ENCODE peak calls at places on chromosomes 12 and 14, in eight cellular contexts. One of them, this sample, is unnamed.

GRCh38 chr12:118743896-118744700 is 237.2 kb upstream of the SRRM4 start:
- DNase-seq in lower leg skin: no peak
- DNase-seq in uterus: no peak
- DNase-seq in HL-60: no peak
- DNase-seq in mammary epithelial cell: no peak
- DNase-seq in foreskin fibroblast: no peak
- DNase-seq in GM23338: no peak
- DNase-seq in neural progenitor cell: no peak
- DNase-seq in this sample: no peak

GRCh38 chr12:60539592-60539991 is 943.8 kb downstream of the SLC16A7 start:
- DNase-seq in lower leg skin: no peak
- DNase-seq in uterus: no peak
- DNase-seq in HL-60: no peak
- DNase-seq in mammary epithelial cell: no peak
- DNase-seq in foreskin fibroblast: no peak
- DNase-seq in GM23338: no peak
- DNase-seq in neural progenitor cell: no peak
- DNase-seq in this sample: no peak

GRCh38 chr14:61560323-61560722 is 135.0 kb upstream of the HIF1A start:
- DNase-seq in lower leg skin: no peak
- DNase-seq in uterus: no peak
- DNase-seq in HL-60: no peak
- DNase-seq in mammary epithelial cell: no peak
- DNase-seq in foreskin fibroblast: no peak
- DNase-seq in GM23338: no peak
- DNase-seq in neural progenitor cell: no peak
- DNase-seq in this sample: no peak

GRCh38 chr12:103880299-103881142 is 39.5 kb upstream of the NT5DC3 start:
- DNase-seq in lower leg skin: no peak
- DNase-seq in uterus: no peak
- DNase-seq in HL-60: no peak
- DNase-seq in mammary epithelial cell: peak; percentile 74
- DNase-seq in foreskin fibroblast: no peak
- DNase-seq in GM23338: no peak
- DNase-seq in neural progenitor cell: no peak
- DNase-seq in this sample: no peak

GRCh38 chr14:77864085-77864484 is 64.2 kb downstream of the ADCK1 start:
- DNase-seq in lower leg skin: no peak
- DNase-seq in uterus: no peak
- DNase-seq in HL-60: no peak
- DNase-seq in mammary epithelial cell: no peak
- DNase-seq in foreskin fibroblast: no peak
- DNase-seq in GM23338: no peak
- DNase-seq in neural progenitor cell: no peak
- DNase-seq in this sample: no peak

GRCh38 chr12:16726879-16727278 is 120.9 kb upstream of the LMO3 start:
- DNase-seq in lower leg skin: no peak
- DNase-seq in uterus: no peak
- DNase-seq in HL-60: no peak
- DNase-seq in mammary epithelial cell: peak; percentile 29
- DNase-seq in foreskin fibroblast: no peak
- DNase-seq in GM23338: no peak
- DNase-seq in neural progenitor cell: no peak
- DNase-seq in this sample: no peak

GRCh38 chr14:23551266-23552028 is at the start of gene ZFHX2:
- DNase-seq in lower leg skin: no peak
- DNase-seq in uterus: no peak
- DNase-seq in HL-60: no peak
- DNase-seq in mammary epithelial cell: peak; percentile 54
- DNase-seq in foreskin fibroblast: peak; percentile 57
- DNase-seq in GM23338: peak; percentile 95
- DNase-seq in neural progenitor cell: peak; percentile 96
- DNase-seq in this sample: no peak

GRCh38 chr12:82687020-82687951 is 580 bp downstream of the TMTC2 start:
- DNase-seq in lower leg skin: peak; percentile 38
- DNase-seq in uterus: peak; percentile 33
- DNase-seq in HL-60: no peak
- DNase-seq in mammary epithelial cell: peak; percentile 71
- DNase-seq in foreskin fibroblast: peak; percentile 8
- DNase-seq in GM23338: peak; percentile 81
- DNase-seq in neural progenitor cell: peak; percentile 72
- DNase-seq in this sample: no peak

GRCh38 chr12:3088251-3088650 is 11.1 kb downstream of the TSPAN9 start:
- DNase-seq in lower leg skin: no peak
- DNase-seq in uterus: no peak
- DNase-seq in HL-60: no peak
- DNase-seq in mammary epithelial cell: no peak
- DNase-seq in foreskin fibroblast: no peak
- DNase-seq in GM23338: no peak
- DNase-seq in neural progenitor cell: no peak
- DNase-seq in this sample: no peak

GRCh38 chr14:74945852-74946658 is 9.3 kb downstream of the PGF start:
- DNase-seq in lower leg skin: peak; percentile 67
- DNase-seq in uterus: peak; percentile 75
- DNase-seq in HL-60: no peak
- DNase-seq in mammary epithelial cell: peak; percentile 41
- DNase-seq in foreskin fibroblast: peak; percentile 47
- DNase-seq in GM23338: peak; percentile 90
- DNase-seq in neural progenitor cell: peak; percentile 86
- DNase-seq in this sample: no peak

GRCh38 chr12:95548056-95548538 is 3.2 kb downstream of the USP44 start:
- DNase-seq in lower leg skin: no peak
- DNase-seq in uterus: peak; percentile 19
- DNase-seq in HL-60: no peak
- DNase-seq in mammary epithelial cell: no peak
- DNase-seq in foreskin fibroblast: peak; percentile 17
- DNase-seq in GM23338: peak; percentile 68
- DNase-seq in neural progenitor cell: peak; percentile 84
- DNase-seq in this sample: no peak

GRCh38 chr12:6233121-6233971 is 33.1 kb downstream of the CD9 start:
- DNase-seq in lower leg skin: no peak
- DNase-seq in uterus: no peak
- DNase-seq in HL-60: no peak
- DNase-seq in mammary epithelial cell: no peak
- DNase-seq in foreskin fibroblast: peak; percentile 25
- DNase-seq in GM23338: no peak
- DNase-seq in neural progenitor cell: no peak
- DNase-seq in this sample: no peak

GRCh38 chr14:25389948-25390347 is 340.0 kb upstream of the STXBP6 start:
- DNase-seq in lower leg skin: no peak
- DNase-seq in uterus: no peak
- DNase-seq in HL-60: no peak
- DNase-seq in mammary epithelial cell: no peak
- DNase-seq in foreskin fibroblast: no peak
- DNase-seq in GM23338: no peak
- DNase-seq in neural progenitor cell: no peak
- DNase-seq in this sample: no peak

GRCh38 chr12:2633825-2634200 is 161.0 kb upstream of the FKBP4 start:
- DNase-seq in lower leg skin: no peak
- DNase-seq in uterus: no peak
- DNase-seq in HL-60: no peak
- DNase-seq in mammary epithelial cell: no peak
- DNase-seq in foreskin fibroblast: no peak
- DNase-seq in GM23338: no peak
- DNase-seq in neural progenitor cell: no peak
- DNase-seq in this sample: no peak

GRCh38 chr12:68497702-68498101 is 113.0 kb upstream of the RAP1B start:
- DNase-seq in lower leg skin: no peak
- DNase-seq in uterus: no peak
- DNase-seq in HL-60: no peak
- DNase-seq in mammary epithelial cell: peak; percentile 83
- DNase-seq in foreskin fibroblast: peak; percentile 84
- DNase-seq in GM23338: no peak
- DNase-seq in neural progenitor cell: no peak
- DNase-seq in this sample: peak; percentile 100

GRCh38 chr12:132825089-132825488 is 3.6 kb downstream of the GOLGA3 start:
- DNase-seq in lower leg skin: no peak
- DNase-seq in uterus: no peak
- DNase-seq in HL-60: no peak
- DNase-seq in mammary epithelial cell: no peak
- DNase-seq in foreskin fibroblast: no peak
- DNase-seq in GM23338: no peak
- DNase-seq in neural progenitor cell: no peak
- DNase-seq in this sample: no peak

GRCh38 chr14:34971801-34972200 is 11.0 kb upstream of the SRP54 start:
- DNase-seq in lower leg skin: no peak
- DNase-seq in uterus: no peak
- DNase-seq in HL-60: no peak
- DNase-seq in mammary epithelial cell: no peak
- DNase-seq in foreskin fibroblast: no peak
- DNase-seq in GM23338: no peak
- DNase-seq in neural progenitor cell: no peak
- DNase-seq in this sample: no peak

GRCh38 chr12:53241623-53242412 is 9.8 kb upstream of the RARG start:
- DNase-seq in lower leg skin: no peak
- DNase-seq in uterus: no peak
- DNase-seq in HL-60: no peak
- DNase-seq in mammary epithelial cell: no peak
- DNase-seq in foreskin fibroblast: no peak
- DNase-seq in GM23338: peak; percentile 38
- DNase-seq in neural progenitor cell: peak; percentile 74
- DNase-seq in this sample: no peak

GRCh38 chr12:9634177-9634803 is 26.6 kb upstream of the KLRB1 start:
- DNase-seq in lower leg skin: peak; percentile 50
- DNase-seq in uterus: peak; percentile 56
- DNase-seq in HL-60: no peak
- DNase-seq in mammary epithelial cell: peak; percentile 39
- DNase-seq in foreskin fibroblast: peak; percentile 35
- DNase-seq in GM23338: peak; percentile 76
- DNase-seq in neural progenitor cell: peak; percentile 57
- DNase-seq in this sample: peak; percentile 16

GRCh38 chr12:112005419-112006395 is 7.3 kb downstream of the TMEM116 start:
- DNase-seq in lower leg skin: no peak
- DNase-seq in uterus: no peak
- DNase-seq in HL-60: no peak
- DNase-seq in mammary epithelial cell: peak; percentile 36
- DNase-seq in foreskin fibroblast: no peak
- DNase-seq in GM23338: peak; percentile 88
- DNase-seq in neural progenitor cell: peak; percentile 35
- DNase-seq in this sample: no peak

GRCh38 chr12:29427964-29428363 is 47.0 kb upstream of the ERGIC2 start:
- DNase-seq in lower leg skin: no peak
- DNase-seq in uterus: no peak
- DNase-seq in HL-60: peak; percentile 55
- DNase-seq in mammary epithelial cell: no peak
- DNase-seq in foreskin fibroblast: no peak
- DNase-seq in GM23338: peak; percentile 49
- DNase-seq in neural progenitor cell: peak; percentile 23
- DNase-seq in this sample: no peak

GRCh38 chr14:89667983-89668382 is 250.9 kb upstream of the FOXN3 start:
- DNase-seq in lower leg skin: no peak
- DNase-seq in uterus: no peak
- DNase-seq in HL-60: no peak
- DNase-seq in mammary epithelial cell: no peak
- DNase-seq in foreskin fibroblast: peak; percentile 7
- DNase-seq in GM23338: no peak
- DNase-seq in neural progenitor cell: no peak
- DNase-seq in this sample: no peak
- H3K4me3 ChIP-seq in lower leg skin: no peak overlapping the region
- H3K4me3 ChIP-seq in uterus: no peak overlapping the region
- H3K4me3 ChIP-seq in HL-60: no peak overlapping the region
- H3K4me3 ChIP-seq in mammary epithelial cell: no peak overlapping the region
- H3K4me3 ChIP-seq in foreskin fibroblast: no peak overlapping the region
- H3K4me3 ChIP-seq in GM23338: no peak overlapping the region
- H3K4me3 ChIP-seq in neural progenitor cell: no peak overlapping the region
- H3K4me3 ChIP-seq in this sample: no peak overlapping the region

GRCh38 chr14:100748944-100749343 is 22.3 kb downstream of the DLK1 start:
- DNase-seq in lower leg skin: no peak
- DNase-seq in uterus: no peak
- DNase-seq in HL-60: no peak
- DNase-seq in mammary epithelial cell: no peak
- DNase-seq in foreskin fibroblast: no peak
- DNase-seq in GM23338: peak; percentile 17
- DNase-seq in neural progenitor cell: no peak
- DNase-seq in this sample: no peak
- TF ChIP-seq CTCF in lower leg skin: no peak
- TF ChIP-seq CTCF in uterus: no peak
- TF ChIP-seq CTCF in HL-60: no peak
- TF ChIP-seq CTCF in mammary epithelial cell: no peak
- TF ChIP-seq CTCF in foreskin fibroblast: no peak
- TF ChIP-seq CTCF in GM23338: no peak
- TF ChIP-seq CTCF in neural progenitor cell: peak; percentile 13
- TF ChIP-seq CTCF in this sample: no peak

DNA sequence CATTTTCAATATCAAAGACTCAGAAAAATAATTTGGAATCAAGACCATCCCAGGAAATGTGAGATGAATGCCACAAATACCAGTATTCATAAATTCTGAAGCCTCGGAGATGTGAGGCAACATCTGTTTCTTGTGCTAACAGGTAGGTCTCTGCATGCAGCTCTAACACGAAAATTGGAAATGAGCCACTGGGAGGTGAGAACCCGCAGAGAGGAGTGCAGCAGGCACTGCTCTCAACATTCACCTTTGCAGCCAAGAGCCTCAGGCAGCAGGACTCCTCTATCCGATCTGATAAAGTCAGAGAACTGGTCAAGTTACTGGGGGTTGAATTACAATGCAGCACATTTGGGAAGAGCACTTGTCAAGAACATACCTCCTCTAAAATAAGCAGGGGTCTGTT is 209.4 kb upstream of the KRR1 start:
- DNase-seq in lower leg skin: peak; percentile 40
- DNase-seq in uterus: no peak
- DNase-seq in HL-60: no peak
- DNase-seq in mammary epithelial cell: peak; percentile 93
- DNase-seq in foreskin fibroblast: no peak
- DNase-seq in GM23338: peak; percentile 44
- DNase-seq in neural progenitor cell: peak; percentile 22
- DNase-seq in this sample: no peak
- H3K4me3 ChIP-seq in lower leg skin: no peak overlapping the region
- H3K4me3 ChIP-seq in uterus: no peak overlapping the region
- H3K4me3 ChIP-seq in HL-60: no peak overlapping the region
- H3K4me3 ChIP-seq in mammary epithelial cell: no peak overlapping the region
- H3K4me3 ChIP-seq in foreskin fibroblast: no peak overlapping the region
- H3K4me3 ChIP-seq in GM23338: no peak overlapping the region
- H3K4me3 ChIP-seq in neural progenitor cell: no peak overlapping the region
- H3K4me3 ChIP-seq in this sample: no peak overlapping the region

DNA sequence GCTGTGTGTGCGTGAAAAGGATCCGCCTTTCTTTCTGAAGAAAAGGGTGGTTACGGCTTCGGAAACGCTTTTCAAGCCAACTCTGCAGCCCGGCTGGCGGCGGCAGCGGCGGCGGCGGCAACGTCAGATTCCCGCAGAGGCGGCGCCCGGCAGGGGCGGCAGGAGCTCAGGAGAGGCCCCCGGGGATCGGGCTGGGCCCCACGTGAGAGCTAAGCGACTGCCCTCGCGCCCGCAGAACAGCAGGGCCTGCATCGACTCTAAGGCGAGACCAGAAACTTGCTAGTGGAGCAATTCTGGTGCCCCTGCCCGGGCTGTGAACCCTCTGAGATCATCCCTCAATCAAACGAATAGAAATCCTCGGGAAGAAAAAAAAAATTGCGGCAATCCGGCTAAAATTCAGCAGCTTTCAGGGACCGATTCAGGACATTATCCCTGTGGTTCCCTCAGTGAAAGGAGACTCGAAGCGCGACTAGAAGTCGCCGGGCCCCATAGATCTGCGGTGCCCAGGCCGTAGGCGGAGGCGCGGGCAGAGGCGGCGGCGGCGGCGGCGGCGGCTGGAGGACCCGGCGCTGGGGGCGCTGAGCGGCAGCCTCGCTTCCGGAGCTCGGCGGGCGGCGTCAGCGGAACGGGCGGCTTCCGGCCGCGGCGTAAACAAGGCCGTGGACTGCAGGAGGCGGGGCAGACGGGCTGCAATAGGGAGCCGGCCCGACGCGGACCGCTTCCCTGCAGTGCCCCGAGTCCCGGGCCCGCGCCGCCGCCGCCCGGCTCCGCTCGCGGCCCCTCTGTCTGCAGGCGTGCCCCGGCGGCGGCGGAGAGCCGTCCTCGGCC is at the start of gene KLHDC2:
- DNase-seq in lower leg skin: peak; percentile 82
- DNase-seq in uterus: peak; percentile 84
- DNase-seq in HL-60: peak; percentile 64
- DNase-seq in mammary epithelial cell: peak; percentile 84
- DNase-seq in foreskin fibroblast: peak; percentile 89
- DNase-seq in GM23338: peak; percentile 93
- DNase-seq in neural progenitor cell: peak; percentile 95
- DNase-seq in this sample: peak; percentile 58
- TF ChIP-seq CTCF in lower leg skin: no peak
- TF ChIP-seq CTCF in uterus: peak; percentile 25
- TF ChIP-seq CTCF in HL-60: no peak
- TF ChIP-seq CTCF in mammary epithelial cell: peak; percentile 2
- TF ChIP-seq CTCF in foreskin fibroblast: no peak
- TF ChIP-seq CTCF in GM23338: peak; percentile 60
- TF ChIP-seq CTCF in neural progenitor cell: peak; percentile 56
- TF ChIP-seq CTCF in this sample: no peak

This sample was measured in AG09309.